ENCODE peak calls at places on chromosomes 1 and 21, in four cellular contexts. F is A549, W is ovary, Z is stomach. V is an unnamed sample.

GRCh38 chr1:110875216-110875731 is 2.3 kb downstream of the CD53 start:
- DNase-seq in F (no peak), Z (peak; percentile 43), W (no peak), V (peak; percentile 44)

GRCh38 chr1:200206340-200206739 is 178.8 kb downstream of the NR5A2 start:
- DNase-seq in Z (no peak), W (no peak), F (peak; percentile 39), V (no peak)

GRCh38 chr1:56627019-56627635 is 18.0 kb upstream of the PRKAA2 start:
- DNase-seq in F (no peak), W (no peak), Z (no peak), V (no peak)

GRCh38 chr1:2301607-2302291 is 73.6 kb downstream of the SKI start:
- DNase-seq in W (no peak), Z (no peak), F (no peak), V (peak; percentile 58)

GRCh38 chr21:43318841-43319781 is 107.8 kb downstream of the SIK1 start:
- DNase-seq in W (no peak), F (peak; percentile 55), Z (no peak), V (no peak)

GRCh38 chr1:51523931-51524330 is 4.9 kb upstream of the EPS15 start:
- DNase-seq in Z (no peak), W (no peak), F (no peak), V (no peak)

GRCh38 chr1:196400478-196401453 is 207.5 kb downstream of the KCNT2 start:
- DNase-seq in W (peak; percentile 72), F (no peak), Z (no peak), V (no peak)

GRCh38 chr1:98398649-98399048 is 262.9 kb upstream of the SNX7 start:
- DNase-seq in W (no peak), F (no peak), Z (no peak), V (no peak)

GRCh38 chr1:155636397-155637153 is 26.6 kb downstream of the MSTO1 start:
- DNase-seq in Z (no peak), W (no peak), F (no peak), V (no peak)

GRCh38 chr1:180230791-180231505 is 884 bp downstream of the LHX4 start:
- DNase-seq in F (no peak), W (no peak), Z (no peak), V (peak; percentile 88)

GRCh38 chr1:154567386-154568164 is at the start of gene CHRNB2:
- DNase-seq in Z (peak; percentile 78), F (peak; percentile 22), W (peak; percentile 70), V (peak; percentile 55)

GRCh38 chr1:1540817-1541628 is 599 bp upstream of the TMEM240 start:
- DNase-seq in W (no peak), F (no peak), Z (no peak), V (no peak)

GRCh38 chr1:48236716-48237470 is 14.4 kb downstream of the SLC5A9 start:
- DNase-seq in F (peak; percentile 33), W (no peak), Z (no peak), V (no peak)

GRCh38 chr1:1291023-1291528 is 10.8 kb downstream of the SCNN1D start:
- DNase-seq in W (peak; percentile 33), Z (peak; percentile 46), F (no peak), V (no peak)

GRCh38 chr1:165070675-165071074 is 285.8 kb downstream of the LMX1A start:
- DNase-seq in Z (no peak), F (no peak), W (no peak), V (no peak)

GRCh38 chr1:236207121-236207520 is 64.8 kb downstream of the GPR137B start:
- DNase-seq in F (no peak), W (no peak), Z (no peak), V (no peak)

GRCh38 chr1:19203440-19203839 is 6.6 kb downstream of the UBR4 start:
- DNase-seq in W (no peak), F (peak; percentile 40), Z (peak; percentile 35), V (peak; percentile 51)

GRCh38 chr1:246860401-246860800 is 71.3 kb downstream of the AHCTF1 start:
- DNase-seq in F (no peak), W (no peak), Z (no peak), V (no peak)

GRCh38 chr1:51760872-51761271 is 117.7 kb downstream of the NRDC start:
- DNase-seq in Z (no peak), F (no peak), W (no peak), V (no peak)

GRCh38 chr1:119372493-119373086 is 4.0 kb downstream of the HAO2 start:
- DNase-seq in W (no peak), Z (no peak), F (peak; percentile 51), V (no peak)

GRCh38 chr1:161261859-161262225 is 3.3 kb downstream of the PCP4L1 start:
- DNase-seq in Z (no peak), F (no peak), W (no peak), V (no peak)

GRCh38 chr21:33022828-33023573 is 2.7 kb upstream of the OLIG2 start:
- DNase-seq in W (no peak), F (no peak), Z (no peak), V (peak; percentile 71)

GRCh38 chr1:6424619-6425593 is at the start of gene ESPN:
- DNase-seq in F (no peak), Z (no peak), W (no peak), V (peak; percentile 86)

GRCh38 chr21:29481641-29482040 is 182.9 kb downstream of the BACH1 start:
- DNase-seq in W (no peak), F (no peak), Z (no peak), V (no peak)

GRCh38 chr1:93814795-93815737 is 63.9 kb downstream of the DNTTIP2 start:
- DNase-seq in F (no peak), W (no peak), Z (no peak), V (no peak)

GRCh38 chr1:176559474-176560390 is 96.8 kb downstream of the PAPPA2 start:
- DNase-seq in Z (peak; percentile 40), W (no peak), F (peak; percentile 56), V (peak; percentile 31)

GRCh38 chr1:11414921-11415538 is 63.9 kb upstream of the DISP3 start:
- DNase-seq in Z (no peak), W (no peak), F (no peak), V (peak; percentile 44)

GRCh38 chr1:92544756-92545165 is 58.0 kb upstream of the GFI1 start:
- DNase-seq in F (no peak), W (no peak), Z (no peak), V (no peak)

GRCh38 chr1:78038071-78038470 is 7.7 kb upstream of the GIPC2 start:
- DNase-seq in Z (no peak), W (no peak), F (peak; percentile 25), V (no peak)

GRCh38 chr1:78036450-78036849 is 9.3 kb upstream of the GIPC2 start:
- DNase-seq in F (no peak), Z (no peak), W (no peak), V (no peak)

GRCh38 chr1:78038491-78038939 is 7.3 kb upstream of the GIPC2 start:
- DNase-seq in F (peak; percentile 36), W (no peak), Z (no peak), V (no peak)

GRCh38 chr1:78043436-78043835 is 2.3 kb upstream of the GIPC2 start:
- DNase-seq in Z (no peak), W (no peak), F (no peak), V (no peak)

GRCh38 chr1:78040484-78041089 is 5.2 kb upstream of the GIPC2 start:
- DNase-seq in F (no peak), W (no peak), Z (no peak), V (no peak)
- TF ChIP-seq EP300 in F (no peak), W (no peak), Z (no peak), V (no peak)

DNA sequence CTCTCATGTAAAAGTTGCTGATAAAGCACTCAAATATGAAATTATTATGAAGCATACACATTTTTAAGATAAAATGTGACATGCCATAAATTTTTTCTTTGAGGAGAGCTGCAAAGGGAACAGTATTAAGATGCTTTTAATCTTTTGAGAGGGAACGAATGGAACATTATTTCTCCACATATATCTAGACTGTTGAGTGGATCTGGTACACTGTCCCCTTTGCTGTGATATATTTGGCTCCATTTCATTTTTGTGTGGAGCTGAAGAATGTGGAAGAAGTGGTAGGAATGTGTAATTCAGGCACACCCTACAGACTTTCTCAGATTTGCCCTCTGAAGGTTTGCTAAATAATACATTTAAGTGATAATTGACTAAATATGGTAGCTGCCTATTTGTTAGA is 31.7 kb downstream of the PGM1 start:
- DNase-seq in Z (no peak), F (no peak), W (no peak), V (no peak)
- TF ChIP-seq EP300 in Z (no peak), F (no peak), W (no peak), V (no peak)

DNA sequence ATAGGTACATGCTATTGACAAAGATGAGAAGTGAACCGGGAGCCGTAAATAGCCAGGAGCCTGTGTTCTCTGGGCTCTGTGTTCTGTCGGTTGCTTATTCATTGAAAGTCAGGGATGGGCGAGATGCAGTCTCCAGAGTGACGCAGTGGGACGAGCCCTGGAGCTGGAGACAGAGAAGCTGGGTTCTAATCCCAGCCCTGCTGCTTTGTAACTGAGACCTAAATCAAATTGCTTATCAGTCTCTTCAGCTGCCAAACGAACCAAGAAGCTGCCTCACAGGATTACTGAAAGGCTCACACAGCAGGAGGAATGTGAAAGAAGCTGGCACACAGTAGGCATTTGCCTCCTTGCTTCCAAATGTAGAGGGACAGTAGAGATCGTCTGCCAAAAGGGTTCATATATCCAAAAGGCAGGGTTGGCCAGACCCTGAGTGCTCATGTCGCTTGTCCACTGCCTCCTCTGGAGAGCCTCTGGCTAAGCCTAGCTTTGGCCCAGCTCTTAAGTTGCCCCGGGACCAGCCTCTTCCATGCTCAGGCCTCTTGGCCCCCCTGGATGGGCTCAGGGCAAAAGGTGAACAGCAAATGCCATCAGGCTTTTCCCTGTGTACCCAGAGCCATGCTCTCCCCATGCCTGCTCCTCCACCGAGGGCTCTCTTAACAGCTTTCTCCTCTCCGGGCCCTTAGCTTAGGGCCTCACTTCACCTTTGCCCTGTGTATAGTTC is 134.2 kb upstream of the IPO9 start:
- DNase-seq in W (no peak), F (no peak), Z (no peak), V (no peak)
- TF ChIP-seq EP300 in W (no peak), F (no peak), Z (no peak), V (no peak)

GRCh38 chr1:235011599-235012435 is 116.8 kb downstream of the TOMM20 start:
- DNase-seq in W (peak; percentile 63), F (peak; percentile 83), Z (peak; percentile 64), V (peak; percentile 88)
- TF ChIP-seq EP300 in W (no peak), F (peak; percentile 34), Z (no peak), V (no peak)

V was measured in upper lobe of left lung.